ENCODE peak calls at places on chromosome 22, in nine cellular contexts. H is fibroblast of pulmonary artery; F is stimulated activated CD4-positive, alpha-beta T cell treated with anti-CD3 and anti-CD28 coated beads, Interleukin-4, amount 100 ng/mL, for 24 hours; D is NCI-H2029; E is naive thymus-derived CD4-positive, alpha-beta T cell; M is islet precursor cell; C is NCI-H510A; W is HTR-8/SVneo; Y is sigmoid colon. U is an unnamed sample.

GRCh38 chr22:27060188-27060587 is 402.8 kb downstream of the MIAT start:
- DNase-seq in E (no peak), D (no peak), C (no peak), Y (no peak), F (no peak), M (no peak), H (no peak), W (no peak), U (no peak)

GRCh38 chr22:42680648-42681047 is 31.5 kb upstream of the CYB5R3 start:
- DNase-seq in Y (no peak), W (peak), M (peak), H (peak), E (no peak), D (no peak), F (no peak), C (no peak), U (no peak)

GRCh38 chr22:26474687-26475086 is 8.9 kb downstream of the HPS4 start:
- DNase-seq in H (no peak), C (no peak), M (no peak), F (no peak), W (no peak), Y (no peak), D (no peak), E (no peak), U (no peak)

GRCh38 chr22:50320671-50321325 is 6.0 kb downstream of the DENND6B start:
- DNase-seq in F (no peak), E (no peak), Y (no peak), D (no peak), M (no peak), W (no peak), C (no peak), H (no peak), U (no peak)

GRCh38 chr22:46867106-46867505 is 104.7 kb downstream of the TBC1D22A start:
- DNase-seq in W (no peak), M (no peak), D (no peak), E (no peak), Y (no peak), C (no peak), F (no peak), H (no peak), U (no peak)

GRCh38 chr22:46806789-46807188 is 44.3 kb downstream of the TBC1D22A start:
- DNase-seq in F (no peak), W (no peak), C (no peak), Y (no peak), M (no peak), H (no peak), E (no peak), D (no peak), U (no peak)

GRCh38 chr22:41762980-41763779 is 37.3 kb upstream of the CCDC134 start:
- DNase-seq in D (no peak), C (no peak), E (no peak), H (peak), Y (no peak), W (no peak), F (peak), M (peak), U (peak)

GRCh38 chr22:19811811-19812771 is 42.6 kb downstream of the GNB1L start:
- DNase-seq in M (peak), H (no peak), Y (peak), E (no peak), F (no peak), D (no peak), C (no peak), W (no peak), U (peak)

GRCh38 chr22:42357634-42358296 is 74.4 kb downstream of the NFAM1 start:
- DNase-seq in E (no peak), Y (peak), W (no peak), M (no peak), D (no peak), H (no peak), C (no peak), F (no peak), U (no peak)

GRCh38 chr22:44026630-44027511 is 2.8 kb downstream of the PARVB start:
- DNase-seq in M (no peak), W (no peak), E (no peak), F (peak), Y (peak), D (no peak), C (no peak), H (peak), U (no peak)

GRCh38 chr22:32985899-32986772 is 72.0 kb downstream of the SYN3 start:
- DNase-seq in W (peak), C (peak), F (peak), Y (peak), D (peak), E (peak), H (peak), M (peak), U (peak)

GRCh38 chr22:35956850-35957249 is 71.8 kb downstream of the RBFOX2 start:
- DNase-seq in W (no peak), D (no peak), Y (no peak), E (no peak), H (no peak), C (no peak), F (no peak), M (no peak), U (no peak)

GRCh38 chr22:38829485-38829884 is 14.3 kb downstream of the NPTXR start:
- DNase-seq in Y (no peak), H (no peak), W (no peak), M (no peak), F (no peak), C (no peak), D (no peak), E (no peak), U (no peak)

GRCh38 chr22:30204742-30205111 is 41.8 kb downstream of the LIF start:
- DNase-seq in M (peak), Y (no peak), C (no peak), W (no peak), D (no peak), F (no peak), H (peak), E (no peak), U (no peak)

GRCh38 chr22:22061085-22062077 is 78.8 kb upstream of the TOP3B start:
- DNase-seq in M (no peak), F (no peak), C (no peak), Y (peak), D (no peak), H (peak), W (no peak), E (no peak), U (no peak)

GRCh38 chr22:36227806-36228205 is 11.5 kb downstream of the APOL2 start:
- DNase-seq in M (peak), C (no peak), F (no peak), Y (no peak), W (no peak), H (no peak), D (no peak), E (no peak), U (no peak)

GRCh38 chr22:23065495-23066122 is 4.7 kb upstream of the GNAZ start:
- DNase-seq in M (peak), Y (peak), D (no peak), F (no peak), H (no peak), C (no peak), W (no peak), E (no peak), U (no peak)

GRCh38 chr22:38348751-38349496 is 31.7 kb upstream of the CSNK1E start:
- DNase-seq in Y (peak), C (no peak), M (peak), W (no peak), E (no peak), F (no peak), D (no peak), H (no peak), U (no peak)

GRCh38 chr22:38257170-38257569 is 15.6 kb downstream of the TMEM184B start:
- DNase-seq in Y (peak), W (no peak), H (peak), E (no peak), F (no peak), D (no peak), M (no peak), C (no peak), U (no peak)

GRCh38 chr22:42947211-42947990 is 67.5 kb downstream of the PACSIN2 start:
- DNase-seq in E (no peak), H (no peak), C (no peak), F (no peak), Y (no peak), M (peak), D (peak), W (peak), U (no peak)

GRCh38 chr22:25911243-25911972 is 169.4 kb downstream of the MYO18B start:
- DNase-seq in F (no peak), D (no peak), M (no peak), H (no peak), Y (no peak), C (no peak), E (no peak), W (no peak), U (no peak)

GRCh38 chr22:37529652-37530345 is 10.6 kb upstream of the CARD10 start:
- DNase-seq in H (no peak), C (no peak), E (no peak), M (no peak), Y (no peak), D (peak), W (no peak), F (no peak), U (no peak)

GRCh38 chr22:36397081-36397766 is 9.5 kb upstream of the MYH9 start:
- DNase-seq in M (peak), W (no peak), H (peak), F (no peak), C (no peak), D (no peak), Y (no peak), E (no peak), U (no peak)

GRCh38 chr22:25650834-25651233 is 86.4 kb downstream of the GRK3 start:
- DNase-seq in W (no peak), M (no peak), E (no peak), D (no peak), C (no peak), Y (no peak), F (no peak), H (no peak), U (no peak)

GRCh38 chr22:35705141-35705540 is 12.5 kb upstream of the APOL5 start:
- DNase-seq in W (peak), D (no peak), F (no peak), M (no peak), H (peak), C (no peak), E (no peak), Y (no peak), U (no peak)

GRCh38 chr22:46537221-46537945 is at the start of gene CELSR1:
- DNase-seq in M (peak), W (peak), F (no peak), D (no peak), E (no peak), Y (no peak), C (peak), H (peak), U (peak)

GRCh38 chr22:42343551-42344081 is 73.2 kb upstream of the TCF20 start:
- DNase-seq in D (no peak), E (peak), W (peak), Y (no peak), C (peak), F (no peak), H (no peak), M (no peak), U (no peak)

GRCh38 chr22:40605676-40606250 is 30.8 kb downstream of the MRTFA start:
- DNase-seq in Y (no peak), M (no peak), F (no peak), C (no peak), D (no peak), W (no peak), E (no peak), H (peak), U (no peak)

U was measured in ecto neural progenitor cell.